ENCODE peak calls at places on chromosomes 1 and 21, in four cellular contexts. S, B, K and J are unnamed samples.

GRCh38 chr21:36936361-36937135 is 29.9 kb downstream of the HLCS start:
- DNase-seq in S (no peak), B (no peak), K (no peak), J (no peak)

GRCh38 chr1:167262820-167263219 is 42.1 kb downstream of the POU2F1 start:
- DNase-seq in S (no peak), B (no peak), K (no peak), J (no peak)

GRCh38 chr1:39395357-39395831 is 96.0 kb upstream of the BMP8A start:
- DNase-seq in S (no peak), B (peak), K (peak), J (peak)

GRCh38 chr1:65395887-65396612 is 24.4 kb upstream of the LEPR start:
- DNase-seq in S (no peak), B (no peak), K (peak), J (peak)

GRCh38 chr1:8152731-8153702 is 126.9 kb upstream of the ERRFI1 start:
- DNase-seq in S (no peak), B (no peak), K (no peak), J (no peak)

GRCh38 chr1:113153116-113153803 is 80.3 kb downstream of the LRIG2 start:
- DNase-seq in S (no peak), B (peak), K (peak), J (no peak)

GRCh38 chr1:176880954-176881595 is 283.4 kb downstream of the ASTN1 start:
- DNase-seq in S (peak), B (peak), K (peak), J (peak)

GRCh38 chr1:84913025-84913892 is 20.3 kb upstream of the LPAR3 start:
- DNase-seq in S (no peak), B (no peak), K (peak), J (peak)

GRCh38 chr1:178532392-178532791 is 19.5 kb downstream of the TEX35 start:
- DNase-seq in S (peak), B (peak), K (peak), J (peak)

GRCh38 chr1:67441183-67441582 is 11.0 kb upstream of the SERBP1 start:
- DNase-seq in S (no peak), B (peak), K (peak), J (peak)

GRCh38 chr1:181459067-181459466 is 24.2 kb upstream of the CACNA1E start:
- DNase-seq in S (no peak), B (no peak), K (no peak), J (no peak)

GRCh38 chr1:32536764-32537163 is 2.5 kb upstream of the ZBTB8A start:
- DNase-seq in S (no peak), B (no peak), K (no peak), J (no peak)

GRCh38 chr1:220875233-220875632 is 4.0 kb upstream of the HLX start:
- DNase-seq in S (no peak), B (no peak), K (no peak), J (no peak)

GRCh38 chr1:220879090-220879508 is at the start of gene HLX:
- DNase-seq in S (peak), B (peak), K (peak), J (peak)

GRCh38 chr1:220878223-220879081 is 791 bp upstream of the HLX start:
- DNase-seq in S (peak), B (no peak), K (peak), J (no peak)

GRCh38 chr1:220877348-220878095 is 1.7 kb upstream of the HLX start:
- DNase-seq in S (no peak), B (no peak), K (no peak), J (no peak)

DNA sequence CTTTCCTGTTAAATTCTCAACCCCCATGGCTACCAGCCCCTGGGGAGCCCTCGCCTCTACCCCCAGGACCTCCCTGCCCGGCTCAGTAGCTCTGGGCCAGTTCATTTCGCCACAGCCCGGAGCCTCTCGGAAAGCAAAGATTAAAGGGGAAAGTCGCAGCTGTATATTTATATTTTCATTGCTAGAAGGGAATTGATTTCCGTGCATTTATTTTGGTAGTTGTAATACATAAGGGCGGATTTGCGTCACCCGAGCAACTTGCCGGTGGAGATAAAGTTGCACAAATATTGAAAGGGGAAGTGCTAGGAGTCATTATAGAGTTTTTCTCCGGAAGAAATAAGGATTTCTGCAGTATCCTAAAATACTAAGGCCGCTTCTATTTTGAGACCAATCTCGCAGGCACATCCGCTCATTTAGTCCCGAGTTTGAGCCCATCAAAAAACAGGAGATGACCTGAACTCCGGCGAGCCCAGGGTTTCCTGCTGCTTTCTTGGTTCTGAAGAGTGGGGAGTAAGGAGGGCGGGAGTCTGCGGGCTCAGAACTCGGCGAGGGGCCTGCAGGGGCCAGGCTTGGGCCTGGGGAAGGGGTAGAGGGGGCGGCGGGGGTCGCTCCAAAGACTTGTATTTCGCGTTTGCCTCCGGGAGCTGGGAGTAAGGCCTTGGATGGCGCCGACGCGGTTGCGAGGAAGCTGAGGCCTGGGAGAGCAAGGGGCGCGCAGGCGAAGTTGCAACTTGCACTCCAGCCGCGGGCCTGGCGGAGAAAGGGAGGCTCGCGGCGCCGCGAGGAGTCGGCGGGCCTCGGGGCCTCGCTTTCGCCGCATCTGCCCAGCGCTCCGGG is 2.5 kb upstream of the HLX start:
- DNase-seq in S (peak), B (no peak), K (peak), J (no peak)
- H3K4me3 ChIP-seq in S (peak), B (no peak), K (no peak), J (peak)

GRCh38 chr1:205452906-205453305 is 2.9 kb downstream of the BLACAT1 start:
- DNase-seq in S (no peak), B (no peak), K (no peak), J (no peak)

GRCh38 chr1:205456383-205456867 is 580 bp upstream of the BLACAT1 start:
- DNase-seq in S (no peak), B (no peak), K (no peak), J (no peak)

GRCh38 chr1:205455581-205456382 is at the start of gene BLACAT1:
- DNase-seq in S (no peak), B (no peak), K (no peak), J (no peak)

GRCh38 chr1:205453466-205453865 is 2.4 kb downstream of the BLACAT1 start:
- DNase-seq in S (no peak), B (no peak), K (no peak), J (no peak)

DNA sequence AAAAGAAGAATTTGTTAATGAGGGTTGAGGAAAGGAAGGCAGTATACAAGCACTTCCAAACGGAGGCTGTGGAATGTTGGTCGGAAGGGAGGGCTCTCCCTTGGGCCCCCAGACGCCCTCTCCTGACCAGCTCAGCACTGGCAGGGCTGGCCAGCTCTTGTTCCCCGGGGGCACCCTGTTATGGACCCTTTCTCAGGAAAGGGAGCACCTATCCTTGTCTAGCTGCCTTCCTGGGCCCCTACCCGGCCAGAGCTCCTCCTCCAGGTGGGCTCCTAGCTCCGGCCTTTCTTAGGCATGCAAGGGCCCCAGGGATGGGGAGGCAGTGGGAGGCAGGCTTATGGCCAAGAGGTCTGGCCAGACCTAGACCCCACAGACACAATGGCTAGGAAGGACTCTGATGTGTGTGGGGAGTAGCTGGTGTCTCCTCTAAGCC is 926 bp downstream of the BLACAT1 start:
- DNase-seq in S (no peak), B (no peak), K (no peak), J (no peak)
- H3K4me3 ChIP-seq in S (no peak), B (no peak), K (no peak), J (no peak)

GRCh38 chr21:43835861-43836260 is 29.2 kb upstream of the AGPAT3 start:
- DNase-seq in S (no peak), B (no peak), K (no peak), J (no peak)
- H3K4me3 ChIP-seq in S (no peak), B (no peak), K (no peak), J (no peak)

DNA sequence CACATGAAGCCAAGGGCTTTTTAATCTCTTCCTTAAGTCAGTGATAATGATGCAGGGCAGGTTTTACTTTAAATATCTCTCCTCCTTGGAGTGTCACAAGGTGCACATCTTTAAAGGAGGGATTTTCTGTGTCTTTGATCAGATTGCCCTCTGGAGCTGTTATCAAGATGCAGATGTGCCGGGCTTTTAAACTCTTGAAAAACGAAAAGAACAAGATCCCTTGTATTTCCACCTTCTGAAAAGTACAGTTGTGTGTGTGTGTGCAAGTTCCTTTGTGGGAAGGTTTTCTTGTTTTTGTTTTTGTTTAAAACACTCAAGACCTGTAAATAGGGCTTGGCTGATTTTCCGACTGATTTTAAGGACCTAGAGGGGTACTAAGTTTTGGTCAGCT is 1.6 kb downstream of the MARK1 start:
- DNase-seq in S (no peak), B (no peak), K (no peak), J (no peak)
- H3K4me3 ChIP-seq in S (peak), B (peak), K (no peak), J (peak)